ENCODE peak calls at places on chromosome 12, in six cellular contexts. H, I, F, G, U and A are unnamed samples.

GRCh38 chr12:69947123-69947522 is 122.1 kb downstream of the MYRFL start:
- DNase-seq in I (no peak), H (no peak), G (no peak), F (no peak), U (no peak), A (no peak)

GRCh38 chr12:42725839-42726238 is 136.3 kb upstream of the PRICKLE1 start:
- DNase-seq in U (peak; percentile 42), F (no peak), I (no peak), H (no peak), G (no peak), A (no peak)

GRCh38 chr12:19186722-19187661 is 57.5 kb downstream of the PLEKHA5 start:
- DNase-seq in G (peak; percentile 3), F (no peak), U (peak; percentile 43), H (no peak), I (peak; percentile 37), A (peak; percentile 16)

GRCh38 chr12:109537136-109537535 is 36.2 kb downstream of the MMAB start:
- DNase-seq in F (no peak), G (no peak), U (no peak), I (no peak), H (no peak), A (no peak)

GRCh38 chr12:125247477-125247876 is 182.2 kb downstream of the AACS start:
- DNase-seq in F (no peak), H (no peak), G (no peak), I (no peak), U (no peak), A (no peak)

GRCh38 chr12:28777603-28778365 is 371.3 kb upstream of the FAR2 start:
- DNase-seq in G (peak; percentile 64), F (no peak), I (no peak), U (no peak), H (no peak), A (no peak)

GRCh38 chr12:110606253-110606611 is 7.7 kb upstream of the TCTN1 start:
- DNase-seq in I (no peak), F (no peak), U (no peak), G (no peak), H (no peak), A (no peak)

GRCh38 chr12:7206691-7207090 is 17.2 kb downstream of the PEX5 start:
- DNase-seq in H (no peak), U (no peak), G (no peak), F (no peak), I (no peak), A (no peak)

GRCh38 chr12:68899251-68899771 is 33.7 kb downstream of the CPM start:
- DNase-seq in F (no peak), H (no peak), U (peak; percentile 77), G (no peak), I (no peak), A (no peak)

GRCh38 chr12:129096184-129096583 is 242.9 kb downstream of the GLT1D1 start:
- DNase-seq in H (no peak), U (no peak), I (no peak), G (no peak), F (no peak), A (no peak)

GRCh38 chr12:109291531-109292341 is 17.3 kb downstream of the FOXN4 start:
- DNase-seq in G (peak; percentile 96), F (peak; percentile 84), H (no peak), U (no peak), I (peak; percentile 91), A (peak; percentile 96)

GRCh38 chr12:112900298-112901145 is 6.2 kb upstream of the OAS1 start:
- DNase-seq in H (peak; percentile 1), G (peak; percentile 3), F (no peak), U (no peak), I (peak; percentile 61), A (peak; percentile 33)

GRCh38 chr12:65300679-65301349 is 22.3 kb downstream of the MSRB3 start:
- DNase-seq in H (no peak), F (no peak), I (peak; percentile 54), U (no peak), G (no peak), A (no peak)

GRCh38 chr12:121653999-121654398 is 15.5 kb downstream of the MORN3 start:
- DNase-seq in F (no peak), I (no peak), U (no peak), G (no peak), H (no peak), A (no peak)

GRCh38 chr12:97568336-97569180 is 106.0 kb downstream of the RMST start:
- DNase-seq in G (no peak), F (no peak), U (no peak), H (no peak), I (no peak), A (no peak)

GRCh38 chr12:79378496-79378895 is 312.3 kb downstream of the PAWR start:
- DNase-seq in G (no peak), I (no peak), H (no peak), F (no peak), U (no peak), A (no peak)

GRCh38 chr12:105359840-105360239 is 29.3 kb downstream of the C12orf75 start:
- DNase-seq in U (no peak), H (no peak), G (no peak), F (no peak), I (no peak), A (no peak)

GRCh38 chr12:93990832-93991748 is 157.3 kb upstream of the PLXNC1 start:
- DNase-seq in I (no peak), F (peak; percentile 34), H (no peak), U (no peak), G (no peak), A (peak; percentile 29)

GRCh38 chr12:45304514-45305178 is 88.8 kb downstream of the ANO6 start:
- DNase-seq in U (no peak), G (no peak), H (no peak), F (no peak), I (no peak), A (no peak)

GRCh38 chr12:40170593-40170992 is 54.2 kb upstream of the LRRK2 start:
- DNase-seq in G (no peak), U (no peak), F (no peak), H (no peak), I (no peak), A (no peak)